ENCODE peak calls at places on chromosomes 1 and 21, in six cellular contexts. One of them, this sample, is unnamed.

GRCh38 chr21:45187646-45188045 is 100.0 kb downstream of the POFUT2 start:
- DNase-seq in cardiac fibroblast: peak; percentile 17
- DNase-seq in GM13977: no peak
- DNase-seq in mesothelial cell of epicardium: no peak
- DNase-seq in brain microvascular endothelial cell: no peak
- DNase-seq in gastrocnemius medialis: no peak
- DNase-seq in this sample: no peak

GRCh38 chr1:45552309-45552708 is 1.7 kb downstream of the AKR1A1 start:
- DNase-seq in GM13977: no peak
- DNase-seq in brain microvascular endothelial cell: no peak
- DNase-seq in mesothelial cell of epicardium: no peak
- DNase-seq in gastrocnemius medialis: no peak
- DNase-seq in cardiac fibroblast: no peak
- DNase-seq in this sample: no peak

GRCh38 chr1:171904778-171905449 is 63.6 kb downstream of the DNM3 start:
- DNase-seq in brain microvascular endothelial cell: no peak
- DNase-seq in mesothelial cell of epicardium: no peak
- DNase-seq in gastrocnemius medialis: no peak
- DNase-seq in GM13977: no peak
- DNase-seq in cardiac fibroblast: no peak
- DNase-seq in this sample: no peak

GRCh38 chr1:111062081-111062480 is 77.8 kb downstream of the DRAM2 start:
- DNase-seq in GM13977: no peak
- DNase-seq in brain microvascular endothelial cell: no peak
- DNase-seq in mesothelial cell of epicardium: no peak
- DNase-seq in cardiac fibroblast: no peak
- DNase-seq in gastrocnemius medialis: no peak
- DNase-seq in this sample: no peak

GRCh38 chr21:43339668-43340067 is 87.3 kb downstream of the SIK1 start:
- DNase-seq in GM13977: no peak
- DNase-seq in cardiac fibroblast: no peak
- DNase-seq in mesothelial cell of epicardium: no peak
- DNase-seq in gastrocnemius medialis: no peak
- DNase-seq in brain microvascular endothelial cell: no peak
- DNase-seq in this sample: no peak

GRCh38 chr21:37237764-37238163 is 29.4 kb downstream of the VPS26C start:
- DNase-seq in mesothelial cell of epicardium: no peak
- DNase-seq in cardiac fibroblast: no peak
- DNase-seq in brain microvascular endothelial cell: no peak
- DNase-seq in GM13977: no peak
- DNase-seq in gastrocnemius medialis: no peak
- DNase-seq in this sample: no peak

GRCh38 chr1:33615546-33615945 is 143.1 kb downstream of the ZSCAN20 start:
- DNase-seq in brain microvascular endothelial cell: no peak
- DNase-seq in GM13977: no peak
- DNase-seq in gastrocnemius medialis: no peak
- DNase-seq in mesothelial cell of epicardium: no peak
- DNase-seq in cardiac fibroblast: no peak
- DNase-seq in this sample: no peak

GRCh38 chr1:5980314-5981008 is 11.8 kb downstream of the NPHP4 start:
- DNase-seq in GM13977: no peak
- DNase-seq in mesothelial cell of epicardium: no peak
- DNase-seq in gastrocnemius medialis: no peak
- DNase-seq in brain microvascular endothelial cell: peak; percentile 21
- DNase-seq in cardiac fibroblast: peak; percentile 65
- DNase-seq in this sample: peak; percentile 17

GRCh38 chr1:220426989-220427388 is 100.9 kb upstream of the MARK1 start:
- DNase-seq in mesothelial cell of epicardium: no peak
- DNase-seq in cardiac fibroblast: no peak
- DNase-seq in brain microvascular endothelial cell: no peak
- DNase-seq in gastrocnemius medialis: no peak
- DNase-seq in GM13977: no peak
- DNase-seq in this sample: no peak

GRCh38 chr21:38831526-38832467 is 26.1 kb downstream of the ETS2 start:
- DNase-seq in GM13977: peak; percentile 73
- DNase-seq in gastrocnemius medialis: peak; percentile 70
- DNase-seq in cardiac fibroblast: peak; percentile 100
- DNase-seq in brain microvascular endothelial cell: peak; percentile 96
- DNase-seq in mesothelial cell of epicardium: no peak
- DNase-seq in this sample: peak; percentile 89

GRCh38 chr1:78840447-78841251 is 165.9 kb downstream of the ADGRL4 start:
- DNase-seq in cardiac fibroblast: peak; percentile 90
- DNase-seq in brain microvascular endothelial cell: peak; percentile 85
- DNase-seq in gastrocnemius medialis: no peak
- DNase-seq in mesothelial cell of epicardium: no peak
- DNase-seq in GM13977: no peak
- DNase-seq in this sample: peak; percentile 89

GRCh38 chr1:246987083-246987690 is 20.7 kb downstream of the ZNF695 start:
- DNase-seq in brain microvascular endothelial cell: no peak
- DNase-seq in GM13977: no peak
- DNase-seq in gastrocnemius medialis: no peak
- DNase-seq in cardiac fibroblast: peak; percentile 9
- DNase-seq in mesothelial cell of epicardium: no peak
- DNase-seq in this sample: no peak

GRCh38 chr1:242523282-242523967 is 1.1 kb downstream of the PLD5 start:
- DNase-seq in GM13977: peak; percentile 16
- DNase-seq in cardiac fibroblast: no peak
- DNase-seq in brain microvascular endothelial cell: no peak
- DNase-seq in mesothelial cell of epicardium: no peak
- DNase-seq in gastrocnemius medialis: no peak
- DNase-seq in this sample: no peak

GRCh38 chr1:177302365-177303044 is 131.7 kb downstream of the BRINP2 start:
- DNase-seq in gastrocnemius medialis: no peak
- DNase-seq in GM13977: no peak
- DNase-seq in cardiac fibroblast: no peak
- DNase-seq in mesothelial cell of epicardium: no peak
- DNase-seq in brain microvascular endothelial cell: no peak
- DNase-seq in this sample: no peak

GRCh38 chr21:43273016-43273707 is 104.4 kb downstream of the CRYAA start:
- DNase-seq in gastrocnemius medialis: no peak
- DNase-seq in GM13977: no peak
- DNase-seq in brain microvascular endothelial cell: no peak
- DNase-seq in mesothelial cell of epicardium: no peak
- DNase-seq in cardiac fibroblast: no peak
- DNase-seq in this sample: no peak

GRCh38 chr21:35594905-35595304 is 465.4 kb downstream of the SETD4 start:
- DNase-seq in GM13977: no peak
- DNase-seq in mesothelial cell of epicardium: no peak
- DNase-seq in brain microvascular endothelial cell: no peak
- DNase-seq in gastrocnemius medialis: no peak
- DNase-seq in cardiac fibroblast: no peak
- DNase-seq in this sample: no peak

GRCh38 chr1:20732588-20733360 is at the start of gene SH2D5:
- DNase-seq in GM13977: peak; percentile 83
- DNase-seq in cardiac fibroblast: peak; percentile 99
- DNase-seq in mesothelial cell of epicardium: no peak
- DNase-seq in gastrocnemius medialis: peak; percentile 64
- DNase-seq in brain microvascular endothelial cell: peak; percentile 95
- DNase-seq in this sample: peak; percentile 93

GRCh38 chr1:13662498-13662897 is 37.5 kb upstream of the PRDM2 start:
- DNase-seq in cardiac fibroblast: peak; percentile 57
- DNase-seq in mesothelial cell of epicardium: no peak
- DNase-seq in brain microvascular endothelial cell: no peak
- DNase-seq in GM13977: no peak
- DNase-seq in gastrocnemius medialis: peak; percentile 10
- DNase-seq in this sample: peak; percentile 8

GRCh38 chr1:109499661-109500536 is 6.0 kb downstream of the CYB561D1 start:
- DNase-seq in brain microvascular endothelial cell: peak; percentile 26
- DNase-seq in cardiac fibroblast: peak; percentile 50
- DNase-seq in gastrocnemius medialis: no peak
- DNase-seq in GM13977: no peak
- DNase-seq in mesothelial cell of epicardium: no peak
- DNase-seq in this sample: peak; percentile 52

GRCh38 chr1:37363535-37363934 is 110.8 kb upstream of the ZC3H12A start:
- DNase-seq in gastrocnemius medialis: no peak
- DNase-seq in GM13977: no peak
- DNase-seq in cardiac fibroblast: no peak
- DNase-seq in brain microvascular endothelial cell: no peak
- DNase-seq in mesothelial cell of epicardium: no peak
- DNase-seq in this sample: no peak

GRCh38 chr21:45990741-45991605 is 9.4 kb downstream of the COL6A1 start:
- DNase-seq in cardiac fibroblast: no peak
- DNase-seq in brain microvascular endothelial cell: no peak
- DNase-seq in GM13977: no peak
- DNase-seq in mesothelial cell of epicardium: peak; percentile 19
- DNase-seq in gastrocnemius medialis: no peak
- DNase-seq in this sample: no peak

GRCh38 chr21:45102391-45102932 is 28.1 kb downstream of the ADARB1 start:
- DNase-seq in GM13977: no peak
- DNase-seq in brain microvascular endothelial cell: peak; percentile 22
- DNase-seq in gastrocnemius medialis: no peak
- DNase-seq in cardiac fibroblast: peak; percentile 67
- DNase-seq in mesothelial cell of epicardium: no peak
- DNase-seq in this sample: no peak

GRCh38 chr1:156689035-156689959 is 12.1 kb upstream of the NES start:
- DNase-seq in brain microvascular endothelial cell: peak; percentile 66
- DNase-seq in gastrocnemius medialis: peak; percentile 38
- DNase-seq in cardiac fibroblast: peak; percentile 81
- DNase-seq in GM13977: peak; percentile 89
- DNase-seq in mesothelial cell of epicardium: no peak
- DNase-seq in this sample: peak; percentile 79

GRCh38 chr1:99943238-99943794 is 26.5 kb upstream of the SLC35A3 start:
- DNase-seq in GM13977: no peak
- DNase-seq in gastrocnemius medialis: no peak
- DNase-seq in brain microvascular endothelial cell: peak; percentile 23
- DNase-seq in cardiac fibroblast: peak; percentile 75
- DNase-seq in mesothelial cell of epicardium: no peak
- DNase-seq in this sample: peak; percentile 52

GRCh38 chr1:199182151-199182843 is 543.5 kb downstream of the PTPRC start:
- DNase-seq in cardiac fibroblast: no peak
- DNase-seq in GM13977: no peak
- DNase-seq in brain microvascular endothelial cell: no peak
- DNase-seq in gastrocnemius medialis: no peak
- DNase-seq in mesothelial cell of epicardium: no peak
- DNase-seq in this sample: peak; percentile 12

GRCh38 chr1:103788377-103788776 is 38.7 kb downstream of the AMY1C start:
- DNase-seq in mesothelial cell of epicardium: no peak
- DNase-seq in GM13977: no peak
- DNase-seq in cardiac fibroblast: peak; percentile 27
- DNase-seq in brain microvascular endothelial cell: no peak
- DNase-seq in gastrocnemius medialis: no peak
- DNase-seq in this sample: peak; percentile 3
- TF ChIP-seq CTCF in mesothelial cell of epicardium: no peak
- TF ChIP-seq CTCF in GM13977: peak; percentile 49
- TF ChIP-seq CTCF in cardiac fibroblast: no peak
- TF ChIP-seq CTCF in brain microvascular endothelial cell: no peak
- TF ChIP-seq CTCF in gastrocnemius medialis: no peak
- TF ChIP-seq CTCF in this sample: no peak

DNA sequence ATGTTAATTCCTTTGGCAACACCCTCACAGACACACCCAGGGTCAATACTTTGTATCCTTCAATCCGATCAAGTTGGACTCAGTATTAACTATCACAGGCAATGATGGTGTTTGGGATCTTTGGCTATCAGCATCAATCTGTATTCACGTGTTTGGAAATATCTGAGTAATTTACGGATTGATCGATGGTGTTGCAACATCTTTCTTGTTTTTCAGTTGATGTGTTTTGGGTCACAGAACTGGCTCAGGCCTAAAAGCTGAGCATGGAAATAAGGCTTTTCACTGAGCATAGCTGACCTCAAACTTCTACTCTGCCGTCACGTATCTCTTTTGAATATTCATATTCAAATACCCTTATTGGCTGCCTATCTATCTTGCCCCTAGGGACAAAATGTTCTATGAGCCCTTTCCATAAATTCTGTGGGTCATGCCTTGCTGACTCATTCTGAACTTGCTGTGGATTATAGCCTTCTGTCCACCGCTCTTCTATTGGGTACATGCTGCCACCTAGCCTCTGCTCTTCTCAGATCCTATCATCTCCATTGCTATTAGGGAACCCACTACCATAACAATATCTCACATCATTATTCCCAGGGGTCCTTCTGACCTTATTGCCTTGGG is 156.0 kb downstream of the PDE4B start:
- DNase-seq in brain microvascular endothelial cell: peak; percentile 51
- DNase-seq in gastrocnemius medialis: no peak
- DNase-seq in mesothelial cell of epicardium: no peak
- DNase-seq in GM13977: no peak
- DNase-seq in cardiac fibroblast: peak; percentile 88
- DNase-seq in this sample: peak; percentile 49
- TF ChIP-seq CTCF in brain microvascular endothelial cell: peak; percentile 58
- TF ChIP-seq CTCF in gastrocnemius medialis: no peak
- TF ChIP-seq CTCF in mesothelial cell of epicardium: no peak
- TF ChIP-seq CTCF in GM13977: peak; percentile 14
- TF ChIP-seq CTCF in cardiac fibroblast: peak; percentile 32
- TF ChIP-seq CTCF in this sample: peak; percentile 22

DNA sequence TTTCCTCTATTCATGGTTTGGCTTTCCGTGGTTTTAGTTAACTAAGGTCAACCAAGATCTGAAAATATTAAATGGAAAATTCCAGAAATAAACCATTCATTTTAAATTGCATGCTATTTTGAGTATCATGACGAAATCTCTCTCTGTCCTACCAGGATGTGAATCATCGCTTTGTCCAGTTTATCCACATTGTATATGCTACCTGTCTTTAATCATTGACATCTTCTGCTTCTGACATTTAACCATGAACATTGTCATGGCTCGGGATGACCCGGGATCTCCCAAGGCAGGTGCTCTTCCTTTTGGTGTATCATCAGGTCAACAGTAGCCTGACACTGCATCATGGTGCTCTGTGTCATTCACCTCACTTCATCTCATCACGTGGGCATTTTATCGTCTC is 125.5 kb upstream of the HNRNPU start:
- DNase-seq in GM13977: no peak
- DNase-seq in gastrocnemius medialis: no peak
- DNase-seq in cardiac fibroblast: peak; percentile 66
- DNase-seq in mesothelial cell of epicardium: no peak
- DNase-seq in brain microvascular endothelial cell: no peak
- DNase-seq in this sample: peak; percentile 17
- TF ChIP-seq CTCF in GM13977: no peak
- TF ChIP-seq CTCF in gastrocnemius medialis: no peak
- TF ChIP-seq CTCF in cardiac fibroblast: no peak
- TF ChIP-seq CTCF in mesothelial cell of epicardium: no peak
- TF ChIP-seq CTCF in brain microvascular endothelial cell: no peak
- TF ChIP-seq CTCF in this sample: no peak

DNA sequence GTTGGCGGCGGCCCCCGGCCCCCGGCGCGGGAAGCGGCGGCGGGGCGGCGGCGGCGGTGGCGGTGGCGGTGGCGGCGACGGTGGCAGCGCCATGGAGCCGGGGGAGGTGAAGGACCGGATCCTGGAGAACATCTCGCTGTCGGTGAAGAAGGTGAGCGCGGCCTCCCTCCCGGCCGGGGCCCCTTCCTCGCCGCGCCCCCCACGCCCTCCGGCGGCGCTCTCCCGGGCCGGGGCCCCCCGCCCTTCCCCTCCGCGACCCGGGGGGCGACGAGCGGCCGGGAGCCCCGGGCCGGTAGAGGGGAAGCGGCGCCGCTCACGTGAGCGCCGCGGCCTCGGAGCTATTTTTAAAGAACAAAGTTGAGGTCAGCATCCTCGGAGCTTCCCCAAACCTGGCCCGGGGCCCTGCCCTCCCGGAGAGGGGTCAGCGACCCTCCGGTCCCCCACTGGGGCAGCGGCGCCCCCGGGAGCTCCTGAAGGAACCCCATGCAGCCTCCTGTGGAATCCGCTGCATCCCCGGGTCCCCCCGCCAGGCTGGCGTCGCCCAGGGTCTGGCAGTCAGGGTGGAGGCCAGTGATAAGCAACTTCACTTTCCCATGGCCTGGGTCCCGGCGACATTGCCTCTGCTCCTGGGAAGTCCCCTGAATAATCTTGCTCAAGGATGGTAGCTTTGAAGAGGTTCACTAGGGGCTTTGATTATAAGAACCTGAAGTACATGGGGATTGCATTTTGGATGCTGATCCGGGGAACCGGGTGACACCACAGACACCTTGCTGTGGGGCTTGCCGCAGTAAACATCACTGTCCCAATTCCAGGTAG is 556 bp downstream of the PLEKHM2 start:
- DNase-seq in GM13977: peak; percentile 57
- DNase-seq in cardiac fibroblast: no peak
- DNase-seq in mesothelial cell of epicardium: no peak
- DNase-seq in brain microvascular endothelial cell: no peak
- DNase-seq in gastrocnemius medialis: no peak
- DNase-seq in this sample: no peak
- TF ChIP-seq CTCF in GM13977: no peak
- TF ChIP-seq CTCF in cardiac fibroblast: no peak
- TF ChIP-seq CTCF in mesothelial cell of epicardium: no peak
- TF ChIP-seq CTCF in brain microvascular endothelial cell: peak; percentile 40
- TF ChIP-seq CTCF in gastrocnemius medialis: no peak
- TF ChIP-seq CTCF in this sample: no peak

This sample was measured in astrocyte of the spinal cord.